ENCODE peak calls at places on chromosomes 12 and 14, in five cellular contexts. L is IMR-90, G is endothelial cell, K is cardiac muscle cell, X is lung. W is an unnamed sample.

GRCh38 chr14:50001999-50002925 is 109.4 kb downstream of the ARF6 start:
- DNase-seq in X (no peak), G (no peak), K (no peak), L (no peak), W (no peak)

GRCh38 chr14:86640288-86640687 is 1110.3 kb downstream of the FLRT2 start:
- DNase-seq in L (no peak), X (no peak), G (no peak), K (no peak), W (no peak)

GRCh38 chr14:22164616-22165015 is 424.4 kb downstream of the DAD1 start:
- DNase-seq in K (no peak), X (no peak), G (no peak), L (no peak), W (no peak)

GRCh38 chr12:6200266-6201198 is at the start of gene CD9:
- DNase-seq in K (peak; percentile 60), L (no peak), G (no peak), X (peak; percentile 82), W (no peak)

GRCh38 chr14:22614240-22614799 is 16.2 kb downstream of the ABHD4 start:
- DNase-seq in G (no peak), X (no peak), K (peak; percentile 65), L (peak; percentile 98), W (no peak)

GRCh38 chr12:32025906-32026305 is 66.7 kb downstream of the RESF1 start:
- DNase-seq in X (no peak), G (no peak), L (no peak), K (no peak), W (no peak)

GRCh38 chr14:58805057-58805456 is 167.3 kb downstream of the DACT1 start:
- DNase-seq in X (no peak), L (peak; percentile 4), K (peak; percentile 57), G (no peak), W (no peak)

GRCh38 chr12:67988600-67988999 is 647 bp upstream of the IFNG-AS1 start:
- DNase-seq in G (no peak), K (no peak), X (no peak), L (no peak), W (no peak)

GRCh38 chr14:102390064-102390463 is 27.3 kb downstream of the TECPR2 start:
- DNase-seq in X (no peak), G (no peak), L (peak; percentile 36), K (no peak), W (no peak)

GRCh38 chr12:23830210-23830609 is 119.3 kb downstream of the SOX5 start:
- DNase-seq in X (no peak), K (peak; percentile 71), G (no peak), L (no peak), W (no peak)

GRCh38 chr12:52170827-52171226 is 21.0 kb downstream of the KRT80 start:
- DNase-seq in G (no peak), X (no peak), K (no peak), L (no peak), W (no peak)

GRCh38 chr12:123267991-123268843 is 3.4 kb downstream of the CDK2AP1 start:
- DNase-seq in K (no peak), X (no peak), G (peak; percentile 17), L (no peak), W (no peak)

GRCh38 chr12:117972341-117972740 is 3.6 kb upstream of the KSR2 start:
- DNase-seq in K (no peak), X (no peak), G (no peak), L (no peak), W (no peak)

GRCh38 chr12:62764251-62764650 is 170.7 kb downstream of the PPM1H start:
- DNase-seq in K (no peak), G (no peak), X (no peak), L (no peak), W (no peak)

GRCh38 chr14:65769151-65769550 is 356.6 kb downstream of the FUT8 start:
- DNase-seq in K (no peak), G (no peak), L (no peak), X (no peak), W (no peak)

GRCh38 chr12:51777457-51777856 is 71.1 kb downstream of the FIGNL2 start:
- DNase-seq in L (no peak), X (no peak), G (no peak), K (no peak), W (no peak)

GRCh38 chr12:123705935-123706334 is 6.2 kb upstream of the ATP6V0A2 start:
- DNase-seq in X (no peak), K (no peak), G (no peak), L (no peak), W (no peak)

GRCh38 chr14:105883066-105884005 is 357.0 kb downstream of the TMEM121 start:
- DNase-seq in L (no peak), G (no peak), K (no peak), X (no peak), W (no peak)

GRCh38 chr14:92352158-92352985 is 29.4 kb downstream of the SLC24A4 start:
- DNase-seq in G (peak; percentile 28), K (peak; percentile 30), L (no peak), X (no peak), W (no peak)

GRCh38 chr12:112091563-112091962 is 17.0 kb downstream of the NAA25 start:
- DNase-seq in L (no peak), G (no peak), K (no peak), X (no peak), W (no peak)

GRCh38 chr12:99985129-99985570 is 414 bp upstream of the ANKS1B start:
- DNase-seq in K (no peak), L (no peak), G (no peak), X (no peak), W (no peak)

GRCh38 chr12:88633312-88633711 is 53.0 kb upstream of the KITLG start:
- DNase-seq in X (no peak), L (peak; percentile 18), G (no peak), K (no peak), W (no peak)

GRCh38 chr12:5258498-5258897 is 173.4 kb upstream of the NTF3 start:
- DNase-seq in G (no peak), L (peak; percentile 86), X (no peak), K (no peak), W (no peak)

GRCh38 chr14:77094672-77095284 is 3.3 kb upstream of the CIPC start:
- DNase-seq in G (peak; percentile 80), L (peak; percentile 78), X (peak; percentile 81), K (peak; percentile 88), W (peak; percentile 87)

GRCh38 chr14:39847191-39847590 is 415.0 kb upstream of the FBXO33 start:
- DNase-seq in L (no peak), X (no peak), G (no peak), K (no peak), W (no peak)

DNA sequence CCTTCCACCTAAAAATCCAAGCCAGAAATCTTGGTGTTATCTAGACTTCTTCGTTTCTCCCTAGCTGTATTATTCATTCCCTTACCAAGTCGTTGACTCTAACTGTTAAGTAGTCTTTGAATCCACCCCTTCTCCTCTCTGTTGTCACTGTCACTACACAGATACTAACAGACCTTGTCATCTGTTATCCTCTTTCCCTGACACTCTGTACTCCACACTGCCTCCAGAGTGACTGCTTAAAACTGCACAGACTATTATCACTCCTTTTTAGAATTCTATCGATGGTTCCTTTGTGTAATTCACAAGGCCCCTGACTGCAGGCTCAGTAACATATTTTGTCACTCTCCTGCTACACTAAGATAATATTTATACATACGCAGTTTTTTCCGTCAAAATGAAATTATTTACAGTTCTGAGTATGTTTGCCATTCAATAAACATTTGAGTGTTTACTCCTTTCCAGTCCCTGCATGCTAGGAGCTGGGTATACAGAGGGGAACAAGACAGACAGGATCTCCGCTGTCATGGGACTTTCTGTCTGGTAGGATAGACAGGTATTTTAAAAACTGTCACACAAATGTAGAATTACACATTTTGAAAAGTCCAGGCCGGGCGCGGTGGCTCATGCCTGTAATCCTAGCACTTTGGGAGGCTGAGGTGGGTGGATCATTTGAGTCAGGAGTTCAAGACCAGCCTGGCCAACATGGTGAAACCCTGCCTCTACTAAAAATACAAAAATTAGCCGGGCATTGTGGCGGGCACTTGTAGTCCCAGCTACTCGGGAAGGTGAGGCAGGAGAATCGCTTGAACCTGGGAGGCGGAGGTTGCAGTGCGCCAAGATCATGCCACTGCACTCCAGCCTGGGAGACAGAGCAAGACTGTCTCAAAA is 3.8 kb downstream of the MARS1 start:
- DNase-seq in L (no peak), K (no peak), G (no peak), X (no peak), W (no peak)
- TF ChIP-seq CTCF in L (peak; percentile 14), K (peak; percentile 14), G (no peak), X (no peak), W (peak; percentile 42)

DNA sequence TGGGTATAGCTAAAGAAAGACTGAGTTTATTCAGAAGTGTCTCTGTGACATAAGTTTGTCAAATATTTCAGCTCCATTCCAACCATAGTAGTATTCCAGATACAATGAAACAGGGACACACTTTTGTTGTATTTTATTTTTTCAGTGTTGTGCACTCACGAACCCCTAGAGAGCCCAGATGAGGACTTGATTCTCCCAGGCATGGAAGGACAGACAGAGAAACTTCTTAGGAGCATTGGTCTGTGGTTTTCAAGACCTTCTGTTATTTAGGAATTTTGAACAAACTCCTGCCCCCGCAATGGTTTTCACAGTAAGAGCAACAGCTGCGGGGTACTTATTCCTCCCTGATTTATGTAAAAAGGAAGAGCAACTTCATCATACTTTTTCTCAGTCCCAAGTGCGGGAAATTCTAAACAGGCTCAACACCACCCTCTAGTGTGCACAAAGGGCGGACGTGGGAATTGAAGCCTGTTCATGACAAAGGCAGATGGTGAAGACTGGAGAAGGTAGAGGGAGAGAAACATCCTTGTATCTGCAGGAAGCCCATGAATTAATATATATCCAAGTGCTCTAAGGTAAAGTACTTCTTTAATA is 147.6 kb downstream of the PAH start:
- DNase-seq in G (peak; percentile 67), K (peak; percentile 57), X (peak; percentile 37), L (peak; percentile 58), W (peak; percentile 53)
- TF ChIP-seq CTCF in G (peak; percentile 65), K (peak; percentile 79), X (peak; percentile 13), L (peak; percentile 73), W (peak; percentile 80)

DNA sequence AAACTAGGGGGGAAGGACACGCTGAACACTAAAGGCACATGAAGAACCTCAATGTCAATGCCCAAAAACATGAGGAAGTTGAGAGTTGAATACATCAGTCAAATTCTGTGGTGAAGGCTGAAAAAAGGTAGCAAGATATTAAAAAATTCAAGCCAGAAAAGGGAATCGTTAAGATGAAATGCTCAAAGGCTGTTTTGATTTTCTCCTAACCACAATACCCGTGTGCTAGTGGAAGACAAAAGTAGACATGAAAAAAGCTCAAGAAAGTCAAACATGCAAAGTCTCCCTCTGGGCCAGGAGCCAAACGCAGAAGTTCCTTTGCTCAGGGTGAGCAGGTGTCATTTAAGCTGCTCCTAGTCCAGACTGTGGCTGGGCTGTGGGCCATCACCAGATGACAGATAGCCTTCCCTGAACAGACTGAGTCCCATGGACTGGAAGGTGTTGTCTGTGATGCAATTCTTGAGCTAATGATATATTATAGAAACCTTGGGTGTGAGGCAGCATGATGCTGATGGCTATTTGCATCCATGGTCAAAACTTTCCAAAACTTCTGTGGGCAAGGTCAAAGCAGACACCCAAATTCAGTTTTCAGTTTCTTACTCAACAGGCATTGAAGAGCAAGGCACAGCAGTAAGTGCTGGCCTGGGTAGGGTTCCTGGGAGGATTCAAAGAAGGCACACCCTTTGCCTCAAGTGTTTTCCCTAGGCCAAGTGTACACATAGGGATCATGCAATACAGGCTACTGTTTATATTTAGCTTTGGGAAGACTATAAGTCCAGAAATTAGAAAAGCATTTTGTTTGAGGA is 81.6 kb downstream of the MYRFL start:
- DNase-seq in G (no peak), K (no peak), L (no peak), X (no peak), W (no peak)
- TF ChIP-seq CTCF in G (no peak), K (no peak), L (no peak), X (no peak), W (no peak)

DNA sequence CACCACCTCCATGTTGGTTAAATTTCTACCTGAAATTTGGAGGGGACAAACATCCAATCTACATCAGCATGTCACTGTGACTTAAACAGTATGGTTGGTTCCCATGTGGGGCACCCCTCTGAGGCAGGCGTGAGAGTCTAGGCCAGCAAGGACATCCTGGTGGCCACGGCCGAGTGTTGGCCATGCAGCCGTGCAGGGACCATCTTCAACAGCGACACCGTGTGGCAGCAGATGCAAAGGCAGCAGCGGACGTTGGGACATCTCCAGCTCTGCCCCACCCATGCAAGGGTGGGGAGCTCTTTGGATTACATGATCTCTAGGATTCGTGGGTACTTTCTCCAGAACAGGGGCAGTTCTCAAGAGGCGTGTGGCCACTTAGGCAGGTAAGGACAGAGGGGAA is 49.8 kb downstream of the NOC4L start:
- DNase-seq in K (no peak), G (no peak), X (no peak), L (no peak), W (no peak)
- TF ChIP-seq CTCF in K (no peak), G (peak; percentile 47), X (no peak), L (no peak), W (peak; percentile 48)

W was measured in neural crest cell.